ENCODE peak calls at places on chromosomes 3 and 15, in seven cellular contexts. T is brain microvascular endothelial cell, J is lung, I is NB4, E is cardiac muscle cell, V is adipocyte, U is fibroblast of villous mesenchyme. H is an unnamed sample.

GRCh38 chr15:32105258-32106248 is 75.2 kb downstream of the CHRNA7 start:
- DNase-seq in T (no peak), J (no peak), I (no peak), E (no peak), V (no peak), U (no peak), H (no peak)

GRCh38 chr15:89814112-89814742 is 425 bp downstream of the ANPEP start:
- DNase-seq in T (no peak), J (no peak), I (peak), E (no peak), V (no peak), U (no peak), H (no peak)

GRCh38 chr3:114411811-114412803 is 118.3 kb downstream of the TIGIT start:
- DNase-seq in T (peak), J (no peak), I (no peak), E (no peak), V (peak), U (peak), H (peak)

GRCh38 chr15:71294636-71295241 is 179.5 kb downstream of the THSD4 start:
- DNase-seq in T (peak), J (no peak), I (no peak), E (no peak), V (peak), U (peak), H (peak)

GRCh38 chr15:95132774-95133173 is 901.4 kb downstream of the MCTP2 start:
- DNase-seq in T (peak), J (no peak), I (no peak), E (no peak), V (peak), U (peak), H (peak)

GRCh38 chr15:75644376-75644775 is 3.3 kb upstream of the SNX33 start:
- DNase-seq in T (no peak), J (no peak), I (no peak), E (no peak), V (no peak), U (no peak), H (no peak)

GRCh38 chr15:73930790-73931281 is 4.6 kb downstream of the LOXL1 start:
- DNase-seq in T (no peak), J (no peak), I (no peak), E (no peak), V (peak), U (peak), H (peak)

GRCh38 chr3:176663819-176664218 is 533.5 kb downstream of the TBL1XR1 start:
- DNase-seq in T (peak), J (no peak), I (peak), E (peak), V (peak), U (peak), H (peak)

GRCh38 chr3:42535981-42536784 is 33.7 kb downstream of the VIPR1 start:
- DNase-seq in T (peak), J (no peak), I (peak), E (peak), V (peak), U (no peak), H (peak)

GRCh38 chr15:49421991-49422390 is 1.1 kb upstream of the FGF7 start:
- DNase-seq in T (peak), J (no peak), I (peak), E (peak), V (peak), U (peak), H (peak)

GRCh38 chr15:23647001-23647295 is 719 bp downstream of the MAGEL2 start:
- DNase-seq in T (no peak), J (no peak), I (no peak), E (no peak), V (no peak), U (no peak), H (no peak)

GRCh38 chr15:23644829-23645228 is 2.8 kb downstream of the MAGEL2 start:
- DNase-seq in T (no peak), J (no peak), I (no peak), E (no peak), V (no peak), U (no peak), H (no peak)

GRCh38 chr15:23645379-23646164 is 2.1 kb downstream of the MAGEL2 start:
- DNase-seq in T (no peak), J (no peak), I (no peak), E (peak), V (no peak), U (no peak), H (no peak)

GRCh38 chr15:23647421-23648375 is at the start of gene MAGEL2:
- DNase-seq in T (no peak), J (no peak), I (peak), E (peak), V (no peak), U (no peak), H (no peak)

DNA sequence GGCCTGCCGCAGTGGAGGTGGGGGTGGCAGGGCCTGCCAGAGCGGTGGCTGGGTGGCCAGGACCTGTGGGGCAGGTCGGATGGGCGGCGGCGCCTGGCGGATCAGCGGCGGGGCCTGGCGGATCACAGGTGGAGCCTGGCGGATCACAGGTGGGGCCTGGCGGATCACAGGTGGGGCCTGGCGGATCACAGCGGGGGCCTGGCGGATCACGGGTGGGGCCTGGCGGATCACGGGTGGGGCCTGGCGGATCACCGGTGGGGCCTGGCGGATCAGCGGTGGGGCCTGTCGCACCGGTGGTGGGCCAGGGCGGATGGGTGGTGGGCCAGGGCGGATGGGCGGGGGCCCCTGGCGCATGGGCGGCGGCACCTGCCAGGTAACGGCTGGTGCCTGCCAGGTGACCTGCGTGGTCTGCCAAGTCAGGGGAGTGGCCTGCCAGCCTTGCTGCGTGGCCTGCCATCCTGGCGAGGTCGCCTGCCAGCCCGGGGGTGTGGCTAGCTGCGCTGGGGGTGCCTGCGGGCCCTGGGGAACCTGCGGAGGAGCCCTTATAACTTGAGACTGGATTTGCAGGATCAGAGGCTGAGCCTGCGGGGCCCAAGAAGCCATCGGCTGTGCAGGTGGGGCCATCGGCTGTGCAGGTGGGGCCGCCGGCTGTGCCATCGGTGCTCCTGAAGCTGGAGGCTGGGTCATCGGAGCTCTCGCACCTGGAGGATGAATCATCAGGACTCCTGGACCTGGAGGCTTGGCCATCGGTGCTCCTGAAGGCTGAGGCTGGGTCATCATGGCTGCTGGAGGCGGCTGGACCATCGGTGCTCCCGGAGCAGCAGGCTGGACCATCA is 1.3 kb downstream of the MAGEL2 start:
- DNase-seq in T (no peak), J (no peak), I (no peak), E (no peak), V (no peak), U (no peak), H (no peak)
- H3K4me3 ChIP-seq in T (no peak), J (no peak), I (no peak), E (no peak), V (no peak), U (no peak), H (no peak)

GRCh38 chr3:150370982-150371381 is 37.1 kb upstream of the TSC22D2 start:
- DNase-seq in T (no peak), J (no peak), I (no peak), E (no peak), V (peak), U (no peak), H (peak)

GRCh38 chr3:150370129-150370602 is 37.9 kb upstream of the TSC22D2 start:
- DNase-seq in T (peak), J (peak), I (no peak), E (peak), V (peak), U (peak), H (peak)

GRCh38 chr3:150372320-150373118 is 35.6 kb upstream of the TSC22D2 start:
- DNase-seq in T (no peak), J (no peak), I (no peak), E (no peak), V (peak), U (peak), H (peak)

GRCh38 chr3:150373234-150373633 is 34.9 kb upstream of the TSC22D2 start:
- DNase-seq in T (no peak), J (no peak), I (no peak), E (no peak), V (no peak), U (no peak), H (no peak)

DNA sequence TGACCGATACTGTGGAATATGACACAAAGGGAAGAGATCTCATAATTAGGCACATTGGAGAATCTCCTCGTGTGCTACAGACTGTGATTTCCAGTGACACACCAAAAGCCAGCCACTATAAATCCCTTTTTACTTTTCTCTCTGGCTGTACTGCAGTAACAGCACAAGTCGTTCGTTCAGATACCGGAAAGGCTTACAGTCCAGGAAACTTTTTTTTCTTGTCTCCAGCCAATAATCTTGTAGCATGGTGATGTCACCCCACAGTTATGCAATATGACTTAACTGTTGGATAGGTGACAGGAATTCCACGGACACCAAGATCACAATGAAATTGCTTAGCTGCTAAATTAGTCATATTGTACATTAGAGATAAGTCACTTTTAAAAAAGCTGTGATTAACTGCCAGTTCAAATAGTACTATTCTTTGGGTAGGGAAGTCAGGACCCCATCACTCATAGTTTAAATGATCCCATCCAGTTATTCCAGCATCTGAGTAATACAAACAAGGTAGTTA is 36.3 kb upstream of the TSC22D2 start:
- DNase-seq in T (peak), J (peak), I (no peak), E (peak), V (peak), U (peak), H (peak)
- H3K4me3 ChIP-seq in T (peak), J (no peak), I (no peak), E (no peak), V (peak), U (peak), H (peak)

DNA sequence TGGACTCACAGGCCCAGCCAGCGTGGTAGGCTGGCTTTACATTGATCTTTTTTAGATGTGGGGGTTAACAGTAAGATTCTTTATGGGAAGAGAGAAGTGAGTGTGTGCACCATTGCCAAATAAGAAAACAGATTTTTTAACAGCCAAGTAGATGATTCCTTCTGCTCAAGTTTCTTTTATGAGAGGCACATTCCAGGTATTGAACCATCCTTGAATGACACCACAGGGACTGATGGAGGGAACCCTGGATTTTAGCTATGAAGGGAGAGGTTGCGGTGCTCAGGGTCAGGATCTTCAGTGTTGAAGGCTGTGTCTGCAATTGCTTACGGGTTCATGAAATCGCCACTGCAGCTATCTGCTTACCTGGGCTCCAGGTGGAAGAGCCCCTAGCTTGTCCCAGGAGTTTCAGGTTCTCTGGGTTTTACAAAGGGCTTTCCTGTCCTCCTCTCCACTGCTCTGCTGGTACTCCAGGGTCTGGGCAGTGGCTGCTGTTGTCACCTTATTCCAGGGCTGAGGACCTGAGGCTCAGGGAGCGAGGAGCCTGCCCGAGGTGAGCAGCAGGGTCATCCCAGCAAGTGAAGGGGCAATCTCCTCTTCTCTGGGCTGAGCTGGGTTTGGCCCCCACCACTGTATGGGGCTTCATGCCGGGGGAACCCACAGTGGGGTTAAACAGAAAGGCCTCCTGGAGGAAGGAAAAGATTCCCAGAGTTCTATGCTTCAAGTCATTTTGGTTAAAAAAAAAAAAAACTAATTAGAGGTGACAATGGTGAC is 53.4 kb downstream of the SMAD6 start:
- DNase-seq in T (no peak), J (no peak), I (no peak), E (no peak), V (no peak), U (no peak), H (no peak)
- H3K4me3 ChIP-seq in T (no peak), J (no peak), I (no peak), E (no peak), V (no peak), U (no peak), H (no peak)

DNA sequence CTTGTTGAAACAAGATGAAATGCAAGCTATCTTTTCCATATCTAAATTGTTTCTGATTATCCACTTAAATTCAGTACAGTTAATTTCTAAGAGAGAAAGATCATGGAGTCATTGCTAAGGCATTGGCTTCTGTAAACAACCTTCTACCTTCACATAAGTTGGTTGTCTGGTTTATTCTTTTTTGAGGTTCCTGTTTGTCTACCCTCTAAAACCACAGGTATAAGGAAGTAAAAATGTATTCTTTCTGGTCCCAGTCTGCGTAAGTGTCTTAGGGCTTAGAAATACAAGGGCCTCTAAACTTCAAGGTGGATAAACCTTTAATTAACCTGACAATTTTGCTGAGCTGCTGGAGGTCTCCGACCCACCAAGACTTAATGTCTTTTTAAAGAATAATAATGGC is 3.6 kb upstream of the ATOSA start:
- DNase-seq in T (no peak), J (no peak), I (peak), E (no peak), V (no peak), U (no peak), H (no peak)
- H3K4me3 ChIP-seq in T (no peak), J (no peak), I (no peak), E (no peak), V (no peak), U (no peak), H (no peak)

DNA sequence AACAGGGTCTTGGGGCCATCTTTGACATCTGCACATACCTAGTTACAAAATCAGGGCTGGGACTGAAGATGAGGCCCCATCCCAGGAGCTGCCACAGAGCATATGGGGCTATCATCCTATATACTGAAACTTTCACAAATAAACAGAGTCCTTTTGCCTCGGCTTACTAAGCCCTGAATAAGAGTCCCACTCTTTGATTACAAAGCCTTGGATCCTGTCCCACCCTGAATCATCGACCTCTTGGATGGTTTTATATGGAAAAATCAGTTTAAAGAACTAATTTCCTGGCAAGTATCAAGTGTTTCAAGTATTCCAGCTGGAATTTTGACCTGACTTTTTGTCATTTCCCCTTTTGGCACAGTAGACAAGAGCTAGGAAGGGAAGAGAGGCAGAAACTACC is 331.3 kb upstream of the FRG2C start:
- DNase-seq in T (no peak), J (no peak), I (no peak), E (no peak), V (peak), U (no peak), H (no peak)
- H3K4me3 ChIP-seq in T (no peak), J (no peak), I (no peak), E (no peak), V (no peak), U (no peak), H (no peak)

GRCh38 chr3:11508346-11509174 is 135.2 kb downstream of the VGLL4 start:
- DNase-seq in T (no peak), J (no peak), I (no peak), E (no peak), V (no peak), U (no peak), H (no peak)
- H3K4me3 ChIP-seq in T (no peak), J (no peak), I (no peak), E (no peak), V (peak), U (no peak), H (no peak)

GRCh38 chr3:186225603-186226002 is 116.7 kb upstream of the ETV5 start:
- DNase-seq in T (no peak), J (no peak), I (no peak), E (no peak), V (no peak), U (no peak), H (peak)
- H3K4me3 ChIP-seq in T (no peak), J (no peak), I (no peak), E (no peak), V (no peak), U (no peak), H (no peak)

DNA sequence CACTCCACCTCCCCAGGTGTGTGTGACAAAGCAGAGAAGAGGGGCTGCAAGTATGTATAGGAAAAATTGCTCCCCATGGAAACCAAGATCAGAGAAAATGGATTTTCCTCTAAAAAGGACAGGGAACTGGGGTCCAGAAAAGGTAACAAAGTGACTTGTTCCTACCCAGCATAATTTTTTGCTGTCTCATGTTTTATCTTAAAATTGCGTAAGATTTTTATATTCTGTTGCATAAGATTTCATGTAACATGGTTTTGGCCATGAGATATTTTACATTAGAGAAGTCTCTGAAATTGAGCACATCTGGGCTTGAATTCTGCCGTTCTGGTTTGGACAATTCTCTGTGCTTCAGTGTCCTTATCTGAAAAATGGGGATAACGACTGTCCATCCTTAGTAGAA is 335.7 kb upstream of the RORA start:
- DNase-seq in T (no peak), J (no peak), I (no peak), E (no peak), V (no peak), U (no peak), H (no peak)
- H3K4me3 ChIP-seq in T (no peak), J (no peak), I (no peak), E (no peak), V (no peak), U (no peak), H (no peak)

DNA sequence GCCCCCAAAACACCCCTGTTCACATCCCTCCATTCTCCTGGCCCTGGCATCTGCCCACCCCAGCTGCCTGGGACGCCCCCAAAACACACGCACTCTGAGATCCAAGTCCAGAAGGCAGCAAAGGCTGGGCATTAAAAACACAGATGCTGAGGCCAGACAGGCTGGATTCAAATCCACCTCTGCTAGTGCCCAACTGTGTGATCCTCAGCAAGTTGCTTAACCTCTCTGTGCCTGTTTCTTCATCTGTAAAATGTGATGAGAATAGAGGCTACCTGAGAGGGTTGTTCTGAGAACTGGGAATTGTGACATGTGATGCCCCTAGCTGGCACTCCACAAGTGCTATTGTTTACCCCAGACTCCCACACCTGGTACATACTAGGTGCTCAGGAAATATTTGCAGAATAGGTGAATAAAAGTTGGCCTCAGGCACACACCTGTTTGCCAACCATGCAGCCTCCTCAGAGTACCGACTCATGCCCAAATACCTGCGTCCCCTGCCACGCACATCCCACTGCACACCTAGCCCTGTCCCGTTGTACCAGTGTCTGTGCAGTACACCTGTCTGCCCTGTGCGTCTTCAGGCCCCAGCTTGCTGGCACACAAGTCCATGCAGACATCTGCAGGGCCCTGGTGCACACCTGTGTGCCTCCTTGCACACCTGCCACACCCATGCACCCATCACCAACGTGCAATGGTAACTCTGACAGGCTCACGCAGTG is 2.1 kb downstream of the PLXND1 start:
- DNase-seq in T (no peak), J (no peak), I (no peak), E (no peak), V (no peak), U (no peak), H (no peak)
- H3K4me3 ChIP-seq in T (peak), J (peak), I (peak), E (peak), V (peak), U (peak), H (peak)

H was measured in choroid plexus epithelial cell.